ENCODE peak calls at places on chromosomes 11 and 22, in nine cellular contexts. T is mesenchymal stem cell; U is activated naive CD4-positive, alpha-beta T cell; F is T-cell; Y is activated CD4-positive, alpha-beta T cell treated with anti-CD3 and anti-CD28 coated beads for 24 hours; M is NCI-H2029 treated with DMSO at 0.1 percent for 48 hours; H is stimulated activated CD4-positive, alpha-beta T cell treated with anti-CD3 and anti-CD28 coated beads, Interleukin-15, amount 100 ng/mL, for 1 hour; N is AML-193; O is iPS DF 6.9. W is an unnamed sample.

GRCh38 chr22:38467904-38468760 is at the start of gene KDELR3:
- DNase-seq in T (peak), U (peak), F (no peak), Y (peak), M (no peak), H (no peak), N (no peak), O (no peak), W (peak)

GRCh38 chr11:63680842-63681207 is 475 bp upstream of the RTN3 start:
- DNase-seq in T (no peak), U (no peak), F (no peak), Y (no peak), M (no peak), H (no peak), N (no peak), O (no peak), W (no peak)

GRCh38 chr11:34264266-34265110 is 93.3 kb downstream of the ABTB2 start:
- DNase-seq in T (no peak), U (no peak), F (no peak), Y (no peak), M (no peak), H (no peak), N (no peak), O (no peak), W (no peak)

GRCh38 chr11:27658535-27659236 is 41.6 kb downstream of the BDNF start:
- DNase-seq in T (no peak), U (no peak), F (no peak), Y (no peak), M (no peak), H (no peak), N (no peak), O (no peak), W (no peak)

GRCh38 chr22:20630873-20631617 is 123.6 kb downstream of the MED15 start:
- DNase-seq in T (no peak), U (no peak), F (no peak), Y (no peak), M (no peak), H (no peak), N (no peak), O (no peak), W (no peak)

GRCh38 chr11:3096909-3097395 is 39.7 kb upstream of the CARS1 start:
- DNase-seq in T (no peak), U (no peak), F (no peak), Y (no peak), M (no peak), H (no peak), N (no peak), O (no peak), W (no peak)

GRCh38 chr11:123537726-123538125 is 107.7 kb downstream of the GRAMD1B start:
- DNase-seq in T (no peak), U (no peak), F (no peak), Y (no peak), M (no peak), H (no peak), N (no peak), O (no peak), W (no peak)

GRCh38 chr11:130691581-130691980 is 224.7 kb downstream of the SNX19 start:
- DNase-seq in T (no peak), U (no peak), F (no peak), Y (no peak), M (no peak), H (no peak), N (no peak), O (no peak), W (no peak)

GRCh38 chr22:49086181-49086580 is 741.5 kb downstream of the BRD1 start:
- DNase-seq in T (no peak), U (no peak), F (no peak), Y (no peak), M (no peak), H (no peak), N (no peak), O (no peak), W (no peak)

GRCh38 chr22:46792061-46792796 is 29.8 kb downstream of the TBC1D22A start:
- DNase-seq in T (no peak), U (no peak), F (no peak), Y (no peak), M (no peak), H (no peak), N (no peak), O (no peak), W (no peak)

GRCh38 chr11:33257160-33257896 is at the start of gene HIPK3:
- DNase-seq in T (peak), U (peak), F (peak), Y (peak), M (peak), H (peak), N (peak), O (peak), W (peak)

GRCh38 chr11:114821626-114822025 is 143.3 kb downstream of the NXPE2 start:
- DNase-seq in T (no peak), U (no peak), F (no peak), Y (no peak), M (no peak), H (no peak), N (no peak), O (no peak), W (no peak)

GRCh38 chr11:86748296-86748695 is 52.0 kb upstream of the PRSS23 start:
- DNase-seq in T (no peak), U (no peak), F (no peak), Y (no peak), M (no peak), H (no peak), N (no peak), O (no peak), W (no peak)

GRCh38 chr11:102157219-102157618 is 47.0 kb downstream of the YAP1 start:
- DNase-seq in T (peak), U (no peak), F (no peak), Y (no peak), M (no peak), H (no peak), N (no peak), O (no peak), W (no peak)

GRCh38 chr11:120170741-120171261 is 32.9 kb upstream of the TRIM29 start:
- DNase-seq in T (no peak), U (no peak), F (no peak), Y (no peak), M (no peak), H (no peak), N (no peak), O (no peak), W (no peak)

GRCh38 chr11:47398011-47398410 is 10.4 kb upstream of the SLC39A13 start:
- DNase-seq in T (no peak), U (no peak), F (no peak), Y (no peak), M (no peak), H (no peak), N (no peak), O (no peak), W (no peak)

GRCh38 chr11:45155627-45156180 is 9.3 kb downstream of the PRDM11 start:
- DNase-seq in T (no peak), U (no peak), F (no peak), Y (no peak), M (no peak), H (no peak), N (no peak), O (no peak), W (no peak)

GRCh38 chr11:68677432-68677831 is 6.9 kb upstream of the GAL start:
- DNase-seq in T (peak), U (no peak), F (no peak), Y (no peak), M (no peak), H (no peak), N (no peak), O (no peak), W (no peak)

GRCh38 chr22:48371391-48371790 is 1456.3 kb downstream of the BRD1 start:
- DNase-seq in T (no peak), U (no peak), F (no peak), Y (no peak), M (no peak), H (no peak), N (no peak), O (no peak), W (no peak)

GRCh38 chr11:13216019-13217006 is 61.3 kb upstream of the BMAL1 start:
- DNase-seq in T (peak), U (no peak), F (no peak), Y (no peak), M (no peak), H (no peak), N (no peak), O (no peak), W (no peak)

GRCh38 chr22:38205261-38206128 is 3.7 kb downstream of the MAFF start:
- DNase-seq in T (peak), U (no peak), F (no peak), Y (no peak), M (no peak), H (no peak), N (no peak), O (no peak), W (no peak)

GRCh38 chr11:94449437-94449836 is 44.2 kb downstream of the MRE11 start:
- DNase-seq in T (peak), U (no peak), F (no peak), Y (no peak), M (peak), H (no peak), N (no peak), O (no peak), W (no peak)

GRCh38 chr11:60700689-60701508 is 1.5 kb downstream of the MS4A8 start:
- DNase-seq in T (no peak), U (no peak), F (no peak), Y (no peak), M (peak), H (no peak), N (no peak), O (peak), W (no peak)

GRCh38 chr11:2928605-2929510 is at the start of gene PHLDA2:
- DNase-seq in T (peak), U (no peak), F (peak), Y (peak), M (peak), H (no peak), N (peak), O (no peak), W (peak)

GRCh38 chr22:48581821-48582469 is 1245.7 kb downstream of the BRD1 start:
- DNase-seq in T (no peak), U (no peak), F (no peak), Y (no peak), M (no peak), H (no peak), N (no peak), O (no peak), W (no peak)

GRCh38 chr11:86515297-86516094 is 140.8 kb downstream of the CCDC81 start:
- DNase-seq in T (peak), U (no peak), F (no peak), Y (no peak), M (no peak), H (no peak), N (no peak), O (no peak), W (no peak)

GRCh38 chr11:17686185-17686980 is 33.0 kb upstream of the MYOD1 start:
- DNase-seq in T (no peak), U (no peak), F (no peak), Y (no peak), M (no peak), H (no peak), N (no peak), O (no peak), W (no peak)

W was measured in activated CD8-positive, alpha-beta T cell treated with anti-CD3 and anti-CD28 coated beads, Interleukin-2, amount 10 ng/mL, durations not matched to agents 7 days and 5 days.